ENCODE peak calls at places on chromosome 11, in four cellular contexts. N, I, B and U are unnamed samples.

GRCh38 chr11:101666916-101667315 is 83.1 kb upstream of the TRPC6 start:
- DNase-seq in B (no peak), N (no peak), I (no peak), U (no peak)

GRCh38 chr11:68363771-68364170 is 51.4 kb downstream of the LRP5 start:
- DNase-seq in N (no peak), I (no peak), B (no peak), U (no peak)

GRCh38 chr11:12248330-12248729 is 129.0 kb upstream of the PARVA start:
- DNase-seq in I (peak), B (peak), N (no peak), U (no peak)

GRCh38 chr11:133946541-133947297 is 10.0 kb downstream of the IGSF9B start:
- DNase-seq in B (peak), I (no peak), N (no peak), U (no peak)

GRCh38 chr11:48106166-48106565 is 110.4 kb upstream of the OR4B1 start:
- DNase-seq in N (no peak), B (no peak), I (no peak), U (no peak)

GRCh38 chr11:68127791-68128681 is 6.8 kb upstream of the CHKA start:
- DNase-seq in N (peak), B (peak), I (peak), U (peak)

GRCh38 chr11:120332822-120333716 is 3.1 kb upstream of the ARHGEF12 start:
- DNase-seq in I (no peak), N (no peak), B (no peak), U (no peak)

GRCh38 chr11:86068138-86068861 is 584 bp downstream of the PICALM start:
- DNase-seq in N (peak), B (peak), I (peak), U (no peak)

GRCh38 chr11:29629281-29629680 is 387.5 kb downstream of the KCNA4 start:
- DNase-seq in N (no peak), B (no peak), I (no peak), U (no peak)

GRCh38 chr11:1559103-1559951 is 12.7 kb downstream of the DUSP8 start:
- DNase-seq in B (peak), N (no peak), I (no peak), U (no peak)

GRCh38 chr11:80937831-80938230 is 1497.0 kb upstream of the TENM4 start:
- DNase-seq in B (no peak), I (no peak), N (no peak), U (no peak)

GRCh38 chr11:91981995-91982394 is 242.6 kb upstream of the FAT3 start:
- DNase-seq in B (no peak), N (no peak), I (no peak), U (no peak)

GRCh38 chr11:122733301-122733686 is 77.8 kb downstream of the UBASH3B start:
- DNase-seq in B (no peak), N (no peak), I (no peak), U (no peak)

GRCh38 chr11:116981216-116981887 is 116.9 kb downstream of the SIK3 start:
- DNase-seq in N (no peak), I (no peak), B (no peak), U (no peak)

GRCh38 chr11:107018274-107018901 is at the start of gene GUCY1A2:
- DNase-seq in I (no peak), N (no peak), B (peak), U (no peak)

GRCh38 chr11:57778318-57779037 is 16.9 kb downstream of the CTNND1 start:
- DNase-seq in I (peak), N (peak), B (peak), U (peak)

GRCh38 chr11:35265755-35266454 is 126.9 kb downstream of the CD44 start:
- DNase-seq in N (no peak), B (no peak), I (no peak), U (no peak)

GRCh38 chr11:47001666-47002285 is 65.2 kb downstream of the CSTPP1 start:
- DNase-seq in N (no peak), B (peak), I (no peak), U (no peak)

GRCh38 chr11:125494987-125495725 is 909 bp downstream of the FEZ1 start:
- DNase-seq in N (peak), B (peak), I (no peak), U (no peak)

GRCh38 chr11:120295110-120295509 is 30.0 kb upstream of the TLCD5 start:
- DNase-seq in N (no peak), B (peak), I (no peak), U (no peak)

GRCh38 chr11:120324932-120325810 is at the start of gene TLCD5:
- DNase-seq in B (peak), N (peak), I (peak), U (peak)

GRCh38 chr11:36540998-36541397 is 26.8 kb upstream of the RAG1 start:
- DNase-seq in I (peak), N (no peak), B (peak), U (peak)

GRCh38 chr11:2567026-2567671 is 122.3 kb downstream of the KCNQ1 start:
- DNase-seq in B (no peak), I (peak), N (no peak), U (no peak)

GRCh38 chr11:134139873-134140331 is 71.0 kb downstream of the JAM3 start:
- DNase-seq in N (peak), I (peak), B (peak), U (peak)

GRCh38 chr11:73757598-73757997 is 3.3 kb downstream of the RAB6A start:
- DNase-seq in N (no peak), I (peak), B (no peak), U (no peak)

GRCh38 chr11:87366766-87367405 is 329.2 kb downstream of the TMEM135 start:
- DNase-seq in B (no peak), N (no peak), I (no peak), U (no peak)

GRCh38 chr11:57982763-57983162 is 40.9 kb upstream of the OR9Q1 start:
- DNase-seq in B (no peak), N (no peak), I (no peak), U (no peak)

GRCh38 chr11:120219157-120219934 is 8.5 kb downstream of the OAF start:
- DNase-seq in B (no peak), I (no peak), N (no peak), U (no peak)

GRCh38 chr11:73461335-73461840 is 85.2 kb downstream of the RELT start:
- DNase-seq in I (no peak), B (no peak), N (no peak), U (no peak)

GRCh38 chr11:123582992-123583504 is 71.4 kb downstream of the SCN3B start:
- DNase-seq in N (no peak), B (no peak), I (no peak), U (no peak)

GRCh38 chr11:126158054-126158791 is 53.2 kb downstream of the RPUSD4 start:
- DNase-seq in B (no peak), I (peak), N (no peak), U (no peak)

GRCh38 chr11:28715726-28716125 is 607.5 kb downstream of the METTL15 start:
- DNase-seq in B (no peak), N (no peak), I (no peak), U (no peak)

GRCh38 chr11:82858556-82859091 is 41.6 kb downstream of the PRCP start:
- DNase-seq in N (no peak), I (no peak), B (no peak), U (no peak)
- TF ChIP-seq ELF1 in N (no peak), I (no peak), B (no peak), U (no peak)

DNA sequence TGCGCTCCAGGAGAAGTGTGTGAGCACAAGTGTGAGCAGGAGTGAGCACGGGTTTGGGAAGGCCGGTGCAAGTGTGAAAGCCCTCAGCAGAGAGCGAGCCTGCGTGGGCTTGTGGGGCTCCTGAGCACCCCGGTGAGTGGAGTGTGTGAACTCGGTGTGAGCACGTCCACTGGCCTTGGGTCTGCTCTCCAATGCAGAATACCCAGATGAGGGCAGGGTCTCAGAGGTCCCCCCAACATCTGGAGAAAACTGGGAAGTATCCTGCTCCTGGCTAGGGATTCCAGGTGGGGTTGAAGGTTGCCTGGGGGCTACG is 1.2 kb downstream of the ESRRA start:
- DNase-seq in B (no peak), N (no peak), I (no peak), U (no peak)
- TF ChIP-seq ELF1 in B (no peak), N (no peak), I (no peak), U (no peak)

GRCh38 chr11:88411265-88411664 is 73.7 kb upstream of the CTSC start:
- DNase-seq in B (no peak), I (no peak), N (no peak), U (no peak)

GRCh38 chr11:88415495-88415894 is 78.0 kb upstream of the CTSC start:
- DNase-seq in N (no peak), I (no peak), B (no peak), U (no peak)

GRCh38 chr11:88418508-88418907 is 81.0 kb upstream of the CTSC start:
- DNase-seq in B (no peak), N (no peak), I (no peak), U (no peak)

GRCh38 chr11:88414385-88414861 is 76.9 kb upstream of the CTSC start:
- DNase-seq in B (peak), I (no peak), N (no peak), U (no peak)

GRCh38 chr11:88414981-88415391 is 77.5 kb upstream of the CTSC start:
- DNase-seq in I (no peak), N (no peak), B (no peak), U (no peak)
- TF ChIP-seq ELF1 in I (no peak), N (no peak), B (no peak), U (no peak)

DNA sequence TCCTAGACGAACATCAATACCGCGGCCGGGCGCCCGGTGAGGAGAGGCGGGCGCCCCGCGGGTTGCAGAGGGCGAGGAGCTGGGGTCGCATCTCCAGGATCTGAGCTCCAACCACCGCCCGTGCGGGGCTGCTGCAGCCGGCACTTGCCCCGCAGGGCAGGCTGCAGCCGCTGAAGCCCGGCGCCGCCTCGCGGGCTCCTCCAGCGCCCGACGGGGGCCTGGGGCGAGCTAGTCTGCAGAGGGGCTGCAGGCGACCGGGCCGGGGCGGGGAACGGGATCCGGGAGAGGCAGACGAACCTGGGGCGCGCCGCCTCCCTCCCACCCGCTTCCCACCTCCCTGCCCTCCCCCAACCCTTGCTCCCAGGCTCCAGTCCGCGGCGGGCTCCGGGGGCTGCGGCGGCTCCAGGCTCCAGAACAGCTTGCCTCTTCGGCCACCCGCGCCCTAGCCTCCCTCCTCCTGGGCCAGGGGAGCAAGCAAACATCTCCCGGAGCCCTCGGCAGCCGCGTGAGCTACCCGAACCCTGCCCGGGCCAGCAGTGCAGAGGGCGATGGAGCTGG is 858 bp downstream of the TENM4 start:
- DNase-seq in I (no peak), N (no peak), B (peak), U (no peak)
- TF ChIP-seq ELF1 in I (no peak), N (no peak), B (no peak), U (no peak)

DNA sequence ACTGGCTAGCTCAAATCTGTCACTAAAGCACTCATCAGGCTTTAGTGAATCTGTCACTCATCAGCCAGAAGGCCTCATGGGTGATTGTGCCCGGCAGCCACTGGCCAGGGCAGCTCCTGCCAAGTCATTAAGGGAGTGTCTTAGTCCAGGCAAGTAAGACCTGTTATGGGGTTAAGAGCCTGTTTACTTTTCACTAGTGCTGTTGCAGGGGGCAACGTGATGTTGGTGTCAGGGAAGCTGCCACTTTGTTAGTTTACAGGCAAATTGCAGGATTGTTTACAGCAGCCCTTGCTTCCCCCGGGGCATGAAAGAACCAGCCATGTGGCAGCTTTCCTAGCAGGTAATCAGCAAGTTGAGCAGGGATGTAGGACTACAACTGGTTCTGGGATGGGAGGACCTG is 155.6 kb upstream of the NCAM1 start:
- DNase-seq in B (no peak), I (no peak), N (no peak), U (no peak)
- TF ChIP-seq ELF1 in B (no peak), I (no peak), N (no peak), U (no peak)